ENCODE peak calls at places on chromosomes 5 and 9, in ten cellular contexts. P is lower lobe of right lung; F is GM23338; G is gastrocnemius medialis; W is CD8-positive, alpha-beta T cell; L is WERI-Rb-1; H is vagina; T is GM23248; K is right atrium auricular region; U is mucosa of descending colon. A is an unnamed sample.

GRCh38 chr5:110053824-110054223 is 364.1 kb downstream of the MAN2A1 start:
- DNase-seq in W (no peak), G (no peak), U (no peak), T (no peak), F (no peak), K (no peak), H (no peak), L (no peak), P (no peak), A (no peak)

GRCh38 chr5:170337055-170337454 is 39.5 kb upstream of the LCP2 start:
- DNase-seq in P (no peak), L (no peak), H (no peak), F (no peak), U (no peak), T (no peak), W (no peak), G (no peak), K (no peak), A (no peak)

GRCh38 chr5:155735388-155735787 is 591.6 kb upstream of the SGCD start:
- DNase-seq in K (peak; percentile 62), P (no peak), L (no peak), F (no peak), G (peak; percentile 61), H (no peak), W (no peak), U (no peak), T (peak; percentile 1), A (peak; percentile 59)

GRCh38 chr5:59503223-59503622 is 390.3 kb downstream of the PDE4D start:
- DNase-seq in W (no peak), P (no peak), G (no peak), K (no peak), L (no peak), T (peak; percentile 21), H (no peak), U (no peak), F (peak; percentile 38), A (no peak)

GRCh38 chr5:92081958-92082712 is 699.0 kb upstream of the ARRDC3 start:
- DNase-seq in G (no peak), P (no peak), W (no peak), F (no peak), L (no peak), U (no peak), H (no peak), K (no peak), T (no peak), A (no peak)

GRCh38 chr5:160649304-160649703 is 202.7 kb downstream of the ATP10B start:
- DNase-seq in T (no peak), W (no peak), U (no peak), L (peak; percentile 9), G (no peak), K (no peak), P (no peak), F (peak; percentile 64), H (no peak), A (no peak)

GRCh38 chr5:131163315-131164119 is 1.5 kb downstream of the HINT1 start:
- DNase-seq in K (no peak), G (no peak), F (no peak), U (no peak), H (no peak), W (no peak), T (peak; percentile 57), P (no peak), L (no peak), A (no peak)

GRCh38 chr9:131885144-131885609 is 145.3 kb upstream of the RAPGEF1 start:
- DNase-seq in L (no peak), G (no peak), K (no peak), H (no peak), F (no peak), P (peak; percentile 79), U (no peak), T (no peak), W (no peak), A (peak; percentile 24)

GRCh38 chr9:21579209-21579608 is 97.1 kb upstream of the IFNE start:
- DNase-seq in H (no peak), P (no peak), F (no peak), K (no peak), W (peak; percentile 35), U (no peak), T (peak; percentile 56), L (no peak), G (no peak), A (no peak)

GRCh38 chr5:116947691-116948528 is 373.3 kb upstream of the SEMA6A start:
- DNase-seq in G (no peak), U (no peak), W (peak; percentile 39), P (peak; percentile 63), F (peak; percentile 94), H (no peak), L (peak; percentile 87), K (no peak), T (peak; percentile 7), A (peak; percentile 59)

GRCh38 chr9:86253577-86253976 is 5.9 kb downstream of the C9orf153 start:
- DNase-seq in H (no peak), L (no peak), T (no peak), P (no peak), W (no peak), K (no peak), U (no peak), G (no peak), F (no peak), A (no peak)

GRCh38 chr9:95793924-95794828 is 81.3 kb upstream of the ERCC6L2 start:
- DNase-seq in K (no peak), T (peak; percentile 84), G (no peak), W (no peak), L (no peak), H (no peak), U (no peak), F (no peak), P (no peak), A (peak; percentile 26)

GRCh38 chr9:96186601-96187011 is 115.4 kb downstream of the HSD17B3 start:
- DNase-seq in F (peak; percentile 85), T (no peak), H (no peak), K (no peak), L (no peak), P (peak; percentile 84), G (no peak), W (no peak), U (peak; percentile 78), A (no peak)

GRCh38 chr9:28267351-28267750 is 694.1 kb upstream of the C9orf72 start:
- DNase-seq in T (no peak), G (no peak), F (no peak), U (no peak), P (no peak), H (no peak), K (no peak), W (no peak), L (no peak), A (no peak)

GRCh38 chr9:109780453-109781033 is 545 bp downstream of the PALM2AKAP2 start:
- DNase-seq in H (no peak), W (no peak), P (no peak), L (no peak), F (peak; percentile 39), K (no peak), T (peak; percentile 61), U (no peak), G (no peak), A (no peak)
- H3K4me3 ChIP-seq in H (peak overlapping the region; percentile 72), W (no peak overlapping the region), P (peak overlapping the region; percentile 59), L (no peak overlapping the region), F (peak overlapping the region; percentile 94), K (peak overlapping the region; percentile 72), T (peak overlapping the region; percentile 89), U (no peak overlapping the region), G (peak overlapping the region; percentile 64), A (peak overlapping the region; percentile 66)

DNA sequence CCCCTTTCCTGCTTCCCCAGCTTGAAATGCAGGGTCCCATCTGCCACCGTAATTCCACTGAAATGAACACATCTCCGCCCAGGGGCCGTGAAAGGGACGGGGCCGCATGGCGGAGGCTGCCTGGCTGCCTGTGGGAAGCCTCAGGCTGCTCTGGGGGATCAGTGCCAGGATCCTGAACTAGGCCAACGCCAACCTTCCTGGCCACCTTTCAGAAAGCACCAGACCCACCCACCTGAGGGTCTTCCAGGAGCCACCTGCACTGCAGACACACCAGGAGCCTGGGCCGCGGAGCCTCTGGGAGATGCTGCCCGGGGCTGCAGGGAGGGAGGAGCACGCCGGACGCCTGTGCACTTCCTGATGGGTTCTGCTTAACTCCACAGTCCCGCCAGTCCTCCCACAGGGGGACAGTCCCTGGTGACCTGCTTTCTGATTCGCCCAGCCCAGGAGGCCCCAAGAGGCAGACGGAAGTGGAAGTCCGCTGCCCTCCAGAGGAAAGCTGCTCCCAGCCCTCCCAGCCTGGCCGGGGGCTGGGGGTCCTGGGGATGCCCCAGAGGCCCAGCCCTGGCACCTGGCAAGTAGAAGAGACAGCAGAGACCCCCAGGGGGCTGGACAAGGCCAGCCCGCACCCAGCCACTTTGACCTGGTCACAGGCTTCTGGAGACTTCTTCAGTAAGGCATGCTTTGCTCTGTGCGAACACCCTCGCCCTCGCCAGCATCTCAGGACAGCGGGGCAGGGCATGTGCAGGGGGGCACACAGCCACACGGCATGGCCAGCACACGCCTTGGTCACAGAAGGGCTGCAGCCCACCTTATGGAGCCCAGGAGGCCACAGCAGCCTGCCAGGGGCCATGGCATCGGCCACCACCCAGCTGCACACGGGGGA is at the start of gene CARD9:
- DNase-seq in G (no peak), T (no peak), H (no peak), P (peak; percentile 83), K (no peak), L (peak; percentile 88), F (no peak), W (no peak), U (no peak), A (no peak)
- H3K36me3 ChIP-seq in G (no peaks in the 10 kb centered on the region), T (no peaks in the 10 kb centered on the region), H (no peaks in the 10 kb centered on the region), P (peaks cover 2% of the 10 kb centered on the region), K (no peaks in the 10 kb centered on the region), L (peaks cover 33% of the 10 kb centered on the region), F (no peaks in the 10 kb centered on the region), W (no peaks in the 10 kb centered on the region), U (no peaks in the 10 kb centered on the region), A (no peaks in the 10 kb centered on the region)

DNA sequence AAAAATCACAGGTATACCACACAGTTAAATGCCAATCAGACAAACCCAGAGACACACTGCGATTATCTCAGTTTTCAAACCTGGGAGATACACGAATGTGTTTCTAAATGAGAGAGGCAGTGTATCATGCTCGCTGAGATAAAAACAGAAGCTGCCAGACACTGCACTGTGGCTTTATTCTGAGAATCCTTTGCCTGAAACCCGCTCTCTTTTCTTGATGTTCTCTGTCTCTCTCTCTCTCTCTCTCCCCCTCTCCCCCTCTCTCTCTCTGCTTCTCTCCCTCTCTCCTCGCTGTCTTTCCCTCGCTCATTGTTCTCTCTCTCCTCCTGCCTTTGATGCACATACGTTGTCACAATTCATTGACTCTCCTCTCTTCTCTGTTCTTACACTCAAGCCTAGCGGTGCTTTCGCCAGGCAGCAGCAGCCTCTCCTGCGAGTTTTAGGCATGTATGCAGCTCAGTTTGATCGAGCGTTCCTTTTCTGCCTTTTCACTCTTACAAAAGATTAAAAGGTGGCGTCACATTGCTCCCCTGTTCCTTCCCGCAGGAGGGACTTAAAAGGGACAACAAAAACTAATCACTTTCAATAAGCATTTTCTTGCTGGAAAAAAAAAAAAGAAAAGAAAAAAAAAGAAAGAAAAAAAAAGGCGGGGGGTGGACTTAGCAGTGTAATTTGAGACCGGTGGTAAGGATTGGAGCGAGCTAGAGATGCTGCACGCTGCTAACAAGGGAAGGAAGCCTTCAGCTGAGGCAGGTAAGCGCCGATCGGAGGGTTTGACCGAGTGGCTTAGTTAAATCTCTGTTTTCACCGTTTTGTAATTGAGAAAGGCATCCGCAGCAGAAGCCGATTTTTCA is 717.9 kb upstream of the WWC1 start:
- DNase-seq in F (peak; percentile 94), P (no peak), W (no peak), G (no peak), H (no peak), L (peak; percentile 55), U (no peak), K (no peak), T (peak; percentile 80), A (no peak)
- H3K4me3 ChIP-seq in F (peak overlapping the region; percentile 55), P (peak overlapping the region; percentile 9), W (no peak overlapping the region), G (peak overlapping the region; percentile 39), H (peak overlapping the region; percentile 11), L (peak overlapping the region; percentile 59), U (no peak overlapping the region), K (peak overlapping the region; percentile 5), T (peak overlapping the region; percentile 90), A (peak overlapping the region; percentile 17)

GRCh38 chr5:56908942-56909293 is 478 bp upstream of the SETD9 start:
- DNase-seq in T (no peak), K (peak; percentile 76), P (no peak), H (peak; percentile 88), L (no peak), F (no peak), G (no peak), U (peak; percentile 87), W (no peak), A (peak; percentile 78)
- H3K36me3 ChIP-seq in T (no peaks in the 10 kb centered on the region), K (peaks cover 7% of the 10 kb centered on the region), P (no peaks in the 10 kb centered on the region), H (no peaks in the 10 kb centered on the region), L (peaks cover 6% of the 10 kb centered on the region), F (no peaks in the 10 kb centered on the region), G (no peaks in the 10 kb centered on the region), U (no peaks in the 10 kb centered on the region), W (no peaks in the 10 kb centered on the region), A (no peaks in the 10 kb centered on the region)

A was measured in heart right ventricle.